ENCODE peak calls at places on chromosomes 16 and 17, in five cellular contexts. One of them, this sample, is unnamed.

GRCh38 chr16:68612996-68613395 is 32.1 kb upstream of the CDH3 start:
- DNase-seq in C1 segment of cervical spinal cord: no peak
- DNase-seq in activated CD4-positive, alpha-beta T cell treated with anti-CD3 and anti-CD28 coated beads for 24 hours: no peak
- DNase-seq in ovary: no peak
- DNase-seq in left ventricle myocardium inferior: no peak
- DNase-seq in this sample: no peak

GRCh38 chr16:87648698-87649487 is 46.6 kb downstream of the JPH3 start:
- DNase-seq in ovary: no peak
- DNase-seq in C1 segment of cervical spinal cord: no peak
- DNase-seq in activated CD4-positive, alpha-beta T cell treated with anti-CD3 and anti-CD28 coated beads for 24 hours: no peak
- DNase-seq in left ventricle myocardium inferior: no peak
- DNase-seq in this sample: no peak

GRCh38 chr16:69613283-69614154 is 47.8 kb downstream of the NFAT5 start:
- DNase-seq in C1 segment of cervical spinal cord: no peak
- DNase-seq in left ventricle myocardium inferior: no peak
- DNase-seq in activated CD4-positive, alpha-beta T cell treated with anti-CD3 and anti-CD28 coated beads for 24 hours: no peak
- DNase-seq in ovary: no peak
- DNase-seq in this sample: no peak

GRCh38 chr16:87330646-87331045 is 13.5 kb upstream of the C16orf95 start:
- DNase-seq in activated CD4-positive, alpha-beta T cell treated with anti-CD3 and anti-CD28 coated beads for 24 hours: no peak
- DNase-seq in C1 segment of cervical spinal cord: no peak
- DNase-seq in ovary: no peak
- DNase-seq in left ventricle myocardium inferior: no peak
- DNase-seq in this sample: no peak

GRCh38 chr17:72614476-72614870 is 478.0 kb downstream of the SLC39A11 start:
- DNase-seq in ovary: no peak
- DNase-seq in C1 segment of cervical spinal cord: no peak
- DNase-seq in activated CD4-positive, alpha-beta T cell treated with anti-CD3 and anti-CD28 coated beads for 24 hours: no peak
- DNase-seq in left ventricle myocardium inferior: no peak
- DNase-seq in this sample: no peak

GRCh38 chr17:80938556-80938955 is 53.1 kb upstream of the CHMP6 start:
- DNase-seq in C1 segment of cervical spinal cord: no peak
- DNase-seq in activated CD4-positive, alpha-beta T cell treated with anti-CD3 and anti-CD28 coated beads for 24 hours: no peak
- DNase-seq in ovary: no peak
- DNase-seq in left ventricle myocardium inferior: no peak
- DNase-seq in this sample: peak

GRCh38 chr16:49213594-49213993 is 68.0 kb downstream of the CBLN1 start:
- DNase-seq in C1 segment of cervical spinal cord: no peak
- DNase-seq in left ventricle myocardium inferior: no peak
- DNase-seq in activated CD4-positive, alpha-beta T cell treated with anti-CD3 and anti-CD28 coated beads for 24 hours: no peak
- DNase-seq in ovary: no peak
- DNase-seq in this sample: no peak

GRCh38 chr16:48282636-48283263 is 35.4 kb upstream of the ABCC11 start:
- DNase-seq in activated CD4-positive, alpha-beta T cell treated with anti-CD3 and anti-CD28 coated beads for 24 hours: no peak
- DNase-seq in left ventricle myocardium inferior: no peak
- DNase-seq in ovary: no peak
- DNase-seq in C1 segment of cervical spinal cord: no peak
- DNase-seq in this sample: no peak

GRCh38 chr17:31321481-31321880 is at the start of gene EVI2A:
- DNase-seq in left ventricle myocardium inferior: no peak
- DNase-seq in ovary: no peak
- DNase-seq in C1 segment of cervical spinal cord: peak
- DNase-seq in activated CD4-positive, alpha-beta T cell treated with anti-CD3 and anti-CD28 coated beads for 24 hours: peak
- DNase-seq in this sample: peak

GRCh38 chr16:55009581-55009980 is 78.9 kb downstream of the IRX5 start:
- DNase-seq in ovary: no peak
- DNase-seq in C1 segment of cervical spinal cord: no peak
- DNase-seq in left ventricle myocardium inferior: no peak
- DNase-seq in activated CD4-positive, alpha-beta T cell treated with anti-CD3 and anti-CD28 coated beads for 24 hours: no peak
- DNase-seq in this sample: no peak

GRCh38 chr17:20098314-20098713 is 89.2 kb downstream of the SPECC1 start:
- DNase-seq in left ventricle myocardium inferior: no peak
- DNase-seq in activated CD4-positive, alpha-beta T cell treated with anti-CD3 and anti-CD28 coated beads for 24 hours: no peak
- DNase-seq in ovary: no peak
- DNase-seq in C1 segment of cervical spinal cord: no peak
- DNase-seq in this sample: no peak

GRCh38 chr17:76427457-76428231 is 25.3 kb downstream of the UBE2O start:
- DNase-seq in activated CD4-positive, alpha-beta T cell treated with anti-CD3 and anti-CD28 coated beads for 24 hours: no peak
- DNase-seq in ovary: no peak
- DNase-seq in left ventricle myocardium inferior: no peak
- DNase-seq in C1 segment of cervical spinal cord: no peak
- DNase-seq in this sample: no peak

GRCh38 chr16:11985250-11985649 is 8.7 kb downstream of the SNX29 start:
- DNase-seq in left ventricle myocardium inferior: no peak
- DNase-seq in activated CD4-positive, alpha-beta T cell treated with anti-CD3 and anti-CD28 coated beads for 24 hours: no peak
- DNase-seq in ovary: no peak
- DNase-seq in C1 segment of cervical spinal cord: no peak
- DNase-seq in this sample: no peak

GRCh38 chr16:66120656-66121055 is 245.8 kb upstream of the CDH5 start:
- DNase-seq in left ventricle myocardium inferior: no peak
- DNase-seq in ovary: no peak
- DNase-seq in C1 segment of cervical spinal cord: no peak
- DNase-seq in activated CD4-positive, alpha-beta T cell treated with anti-CD3 and anti-CD28 coated beads for 24 hours: no peak
- DNase-seq in this sample: no peak